ENCODE peak calls at places on chromosomes 4 and X, in nine cellular contexts. K is NCI-H510A; J is stimulated activated CD4-positive, alpha-beta T cell treated with anti-CD3 and anti-CD28 coated beads, Interleukin-12 subunit alpha, Interleukin-12 subunit beta, amount 100 ng/mL, for 4 hours; P is breast epithelium; Q is CD8-positive, alpha-beta memory T cell; M is OCI-LY7; A is type B pancreatic cell; O is Right ventricle myocardium inferior; D is heart left ventricle. C is an unnamed sample.

GRCh38 chr4:3302164-3302785 is 9.5 kb downstream of the RGS12 start:
- DNase-seq in J (peak; percentile 38), Q (peak; percentile 97), A (no peak), D (no peak), O (no peak), M (no peak), P (peak; percentile 52), K (no peak), C (no peak)

GRCh38 chr4:39394706-39395105 is 12.0 kb upstream of the KLB start:
- DNase-seq in Q (no peak), M (no peak), K (no peak), J (no peak), D (no peak), O (no peak), P (no peak), A (no peak), C (no peak)

GRCh38 chr4:8838296-8838695 is 33.3 kb downstream of the HMX1 start:
- DNase-seq in P (peak; percentile 35), O (no peak), Q (no peak), A (peak; percentile 20), D (no peak), K (no peak), M (no peak), J (no peak), C (no peak)

GRCh38 chrX:96611619-96612362 is 72.9 kb upstream of the DIAPH2 start:
- DNase-seq in P (no peak), J (no peak), Q (no peak), A (no peak), K (no peak), M (no peak), D (no peak), O (no peak), C (no peak)

GRCh38 chr4:2042207-2042946 is 16.8 kb upstream of the NAT8L start:
- DNase-seq in M (peak; percentile 22), P (no peak), D (no peak), A (no peak), K (no peak), Q (peak; percentile 33), O (peak; percentile 70), J (peak; percentile 28), C (no peak)

GRCh38 chr4:176077561-176077960 is 11.9 kb downstream of the WDR17 start:
- DNase-seq in K (no peak), P (no peak), Q (no peak), D (no peak), M (no peak), O (no peak), J (no peak), A (no peak), C (no peak)

GRCh38 chrX:103704863-103705262 is 5.8 kb upstream of the TMEM31 start:
- DNase-seq in D (no peak), P (no peak), Q (no peak), A (no peak), J (no peak), K (no peak), O (no peak), M (no peak), C (no peak)

GRCh38 chrX:69138512-69138911 is 26.7 kb downstream of the PJA1 start:
- DNase-seq in M (no peak), D (no peak), A (no peak), O (no peak), Q (no peak), J (no peak), K (no peak), P (no peak), C (no peak)